ENCODE peak calls at places on chromosomes 2 and 18, in eight cellular contexts. One of them, this sample, is unnamed.

GRCh38 chr2:42052702-42053481 is 5.1 kb downstream of the PKDCC start:
- DNase-seq in SK-N-SH: no peak
- DNase-seq in suprapubic skin: no peak
- DNase-seq in sigmoid colon: no peak
- DNase-seq in A549: no peak
- DNase-seq in transverse colon: no peak
- DNase-seq in K562: peak; percentile 28
- DNase-seq in tibial nerve: no peak
- DNase-seq in this sample: no peak

GRCh38 chr2:7539760-7540159 is 622.5 kb downstream of the RNF144A start:
- DNase-seq in suprapubic skin: no peak
- DNase-seq in transverse colon: no peak
- DNase-seq in tibial nerve: no peak
- DNase-seq in sigmoid colon: no peak
- DNase-seq in K562: no peak
- DNase-seq in A549: no peak
- DNase-seq in SK-N-SH: no peak
- DNase-seq in this sample: no peak

GRCh38 chr2:165401285-165401852 is 68.1 kb upstream of the CSRNP3 start:
- DNase-seq in SK-N-SH: peak; percentile 19
- DNase-seq in K562: peak; percentile 26
- DNase-seq in transverse colon: no peak
- DNase-seq in tibial nerve: peak; percentile 57
- DNase-seq in A549: no peak
- DNase-seq in suprapubic skin: no peak
- DNase-seq in sigmoid colon: no peak
- DNase-seq in this sample: no peak

GRCh38 chr2:130826419-130826818 is 10.3 kb upstream of the ARHGEF4 start:
- DNase-seq in suprapubic skin: no peak
- DNase-seq in transverse colon: no peak
- DNase-seq in SK-N-SH: no peak
- DNase-seq in A549: no peak
- DNase-seq in tibial nerve: no peak
- DNase-seq in sigmoid colon: no peak
- DNase-seq in K562: no peak
- DNase-seq in this sample: no peak

GRCh38 chr2:2717406-2717805 is 386.3 kb upstream of the MYT1L start:
- DNase-seq in A549: no peak
- DNase-seq in transverse colon: no peak
- DNase-seq in suprapubic skin: no peak
- DNase-seq in tibial nerve: no peak
- DNase-seq in SK-N-SH: no peak
- DNase-seq in sigmoid colon: no peak
- DNase-seq in K562: no peak
- DNase-seq in this sample: no peak

GRCh38 chr2:26184555-26185303 is 11.8 kb downstream of the GAREM2 start:
- DNase-seq in SK-N-SH: peak; percentile 35
- DNase-seq in suprapubic skin: no peak
- DNase-seq in A549: peak; percentile 94
- DNase-seq in K562: peak; percentile 88
- DNase-seq in transverse colon: peak; percentile 88
- DNase-seq in sigmoid colon: peak; percentile 92
- DNase-seq in tibial nerve: peak; percentile 64
- DNase-seq in this sample: peak; percentile 98

GRCh38 chr2:182949572-182950189 is 83.2 kb upstream of the FRZB start:
- DNase-seq in transverse colon: no peak
- DNase-seq in sigmoid colon: no peak
- DNase-seq in SK-N-SH: no peak
- DNase-seq in K562: no peak
- DNase-seq in A549: no peak
- DNase-seq in tibial nerve: no peak
- DNase-seq in suprapubic skin: no peak
- DNase-seq in this sample: no peak

GRCh38 chr18:31661965-31662364 is 22.4 kb downstream of the B4GALT6 start:
- DNase-seq in suprapubic skin: no peak
- DNase-seq in tibial nerve: no peak
- DNase-seq in transverse colon: no peak
- DNase-seq in SK-N-SH: no peak
- DNase-seq in A549: no peak
- DNase-seq in K562: no peak
- DNase-seq in sigmoid colon: no peak
- DNase-seq in this sample: no peak

GRCh38 chr2:46547223-46548102 is 68.1 kb downstream of the TMEM247 start:
- DNase-seq in SK-N-SH: no peak
- DNase-seq in transverse colon: peak; percentile 38
- DNase-seq in sigmoid colon: peak; percentile 79
- DNase-seq in K562: no peak
- DNase-seq in suprapubic skin: no peak
- DNase-seq in tibial nerve: peak; percentile 54
- DNase-seq in A549: no peak
- DNase-seq in this sample: peak; percentile 55

GRCh38 chr2:208568203-208568602 is 161.6 kb downstream of the PTH2R start:
- DNase-seq in suprapubic skin: no peak
- DNase-seq in sigmoid colon: no peak
- DNase-seq in transverse colon: no peak
- DNase-seq in SK-N-SH: no peak
- DNase-seq in tibial nerve: no peak
- DNase-seq in K562: no peak
- DNase-seq in A549: no peak
- DNase-seq in this sample: no peak

GRCh38 chr2:208570066-208570465 is 163.5 kb downstream of the PTH2R start:
- DNase-seq in suprapubic skin: no peak
- DNase-seq in tibial nerve: no peak
- DNase-seq in A549: no peak
- DNase-seq in transverse colon: no peak
- DNase-seq in sigmoid colon: no peak
- DNase-seq in K562: peak; percentile 43
- DNase-seq in SK-N-SH: no peak
- DNase-seq in this sample: no peak

GRCh38 chr2:208571764-208572131 is 165.2 kb downstream of the PTH2R start:
- DNase-seq in sigmoid colon: no peak
- DNase-seq in K562: peak; percentile 51
- DNase-seq in transverse colon: no peak
- DNase-seq in A549: no peak
- DNase-seq in SK-N-SH: no peak
- DNase-seq in tibial nerve: no peak
- DNase-seq in suprapubic skin: no peak
- DNase-seq in this sample: no peak

GRCh38 chr2:208573559-208573958 is 167.0 kb downstream of the PTH2R start:
- DNase-seq in transverse colon: peak; percentile 12
- DNase-seq in sigmoid colon: no peak
- DNase-seq in tibial nerve: no peak
- DNase-seq in A549: no peak
- DNase-seq in suprapubic skin: no peak
- DNase-seq in K562: no peak
- DNase-seq in SK-N-SH: no peak
- DNase-seq in this sample: no peak

DNA sequence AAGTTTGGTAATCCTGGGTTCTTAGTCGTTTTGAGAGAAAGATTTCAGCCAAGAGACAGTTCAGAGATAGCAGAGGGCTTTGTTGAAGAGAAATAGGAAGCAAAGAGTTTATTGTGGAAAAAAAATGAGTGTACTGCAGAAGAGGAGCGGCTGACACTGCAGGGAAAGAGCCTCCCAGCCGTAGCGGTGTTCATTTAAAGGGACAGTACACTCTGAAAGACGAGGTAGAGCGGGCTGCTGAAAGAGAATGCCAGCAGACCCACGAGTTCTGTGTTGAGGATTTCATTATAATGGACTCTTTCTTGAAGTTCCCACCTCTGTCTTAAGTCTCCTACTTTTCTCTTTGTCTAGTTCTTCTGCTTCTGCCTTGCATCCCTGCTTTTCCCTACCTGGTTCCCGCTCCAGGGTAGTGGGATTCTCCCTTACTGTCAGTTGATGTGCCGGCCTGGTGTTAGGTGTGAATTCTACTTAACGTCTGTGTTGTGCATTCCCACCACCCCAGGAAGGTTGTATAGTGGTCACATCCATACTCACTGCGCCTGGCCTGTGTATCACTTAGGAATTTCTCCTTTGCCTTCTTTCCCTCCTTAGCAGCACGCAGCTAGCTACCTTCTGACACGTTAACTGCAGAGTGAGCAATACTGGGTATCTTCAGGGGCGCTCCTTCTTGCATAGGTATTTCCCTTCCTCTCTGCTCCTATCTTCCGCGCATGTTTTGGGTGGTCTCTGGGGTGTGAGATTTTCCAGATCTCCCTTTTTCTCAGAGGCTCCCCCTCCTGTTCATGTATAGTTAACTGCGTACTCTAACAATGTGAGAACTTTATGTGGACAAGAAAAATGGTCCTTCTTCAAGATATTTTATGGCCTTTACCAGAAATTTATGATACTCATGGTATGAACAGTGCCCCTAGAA is 164.5 kb downstream of the PTH2R start:
- DNase-seq in suprapubic skin: no peak
- DNase-seq in tibial nerve: no peak
- DNase-seq in SK-N-SH: no peak
- DNase-seq in A549: peak; percentile 2
- DNase-seq in sigmoid colon: no peak
- DNase-seq in transverse colon: no peak
- DNase-seq in K562: peak; percentile 15
- DNase-seq in this sample: no peak
- H3K4me3 ChIP-seq in suprapubic skin: no peak overlapping the region
- H3K4me3 ChIP-seq in tibial nerve: peak overlapping the region; percentile 8
- H3K4me3 ChIP-seq in SK-N-SH: no peak overlapping the region
- H3K4me3 ChIP-seq in A549: no peak overlapping the region
- H3K4me3 ChIP-seq in sigmoid colon: no peak overlapping the region
- H3K4me3 ChIP-seq in transverse colon: no peak overlapping the region
- H3K4me3 ChIP-seq in K562: peak overlapping the region; percentile 10
- H3K4me3 ChIP-seq in this sample: no peak overlapping the region

DNA sequence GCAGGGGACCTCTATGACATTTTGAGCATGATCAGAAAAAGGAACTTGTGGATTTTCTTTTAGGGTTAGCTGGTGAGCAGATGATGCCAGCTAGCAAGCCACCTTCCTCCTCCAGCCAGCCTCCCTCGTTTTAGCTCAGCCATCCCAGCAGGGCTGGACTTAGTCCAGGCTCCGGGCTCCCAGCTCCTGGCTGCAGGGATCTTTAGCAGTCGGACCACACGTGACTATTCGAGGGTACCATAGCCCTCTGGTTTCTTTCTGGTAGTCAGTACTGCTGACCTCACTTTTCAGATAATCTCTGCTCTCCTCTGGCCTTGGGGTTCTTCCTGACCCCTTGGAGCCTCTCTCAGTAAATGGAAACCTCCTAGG is 31.8 kb downstream of the NCK2 start:
- DNase-seq in A549: no peak
- DNase-seq in sigmoid colon: no peak
- DNase-seq in SK-N-SH: no peak
- DNase-seq in suprapubic skin: no peak
- DNase-seq in K562: no peak
- DNase-seq in tibial nerve: no peak
- DNase-seq in transverse colon: no peak
- DNase-seq in this sample: no peak
- TF ChIP-seq EP300 in A549: no peak
- TF ChIP-seq EP300 in sigmoid colon: no peak
- TF ChIP-seq EP300 in SK-N-SH: no peak
- TF ChIP-seq EP300 in suprapubic skin: no peak
- TF ChIP-seq EP300 in K562: no peak
- TF ChIP-seq EP300 in tibial nerve: no peak
- TF ChIP-seq EP300 in transverse colon: no peak
- TF ChIP-seq EP300 in this sample: no peak

GRCh38 chr18:44638141-44638540 is 42.5 kb upstream of the SETBP1 start:
- DNase-seq in A549: no peak
- DNase-seq in K562: no peak
- DNase-seq in transverse colon: no peak
- DNase-seq in suprapubic skin: no peak
- DNase-seq in sigmoid colon: no peak
- DNase-seq in SK-N-SH: no peak
- DNase-seq in tibial nerve: no peak
- DNase-seq in this sample: no peak

GRCh38 chr18:44638811-44639210 is 41.9 kb upstream of the SETBP1 start:
- DNase-seq in K562: no peak
- DNase-seq in SK-N-SH: no peak
- DNase-seq in sigmoid colon: no peak
- DNase-seq in A549: no peak
- DNase-seq in suprapubic skin: no peak
- DNase-seq in transverse colon: no peak
- DNase-seq in tibial nerve: no peak
- DNase-seq in this sample: no peak

GRCh38 chr18:44635546-44635945 is 45.1 kb upstream of the SETBP1 start:
- DNase-seq in A549: no peak
- DNase-seq in K562: no peak
- DNase-seq in tibial nerve: no peak
- DNase-seq in transverse colon: no peak
- DNase-seq in SK-N-SH: no peak
- DNase-seq in suprapubic skin: no peak
- DNase-seq in sigmoid colon: no peak
- DNase-seq in this sample: no peak

GRCh38 chr18:44636241-44636640 is 44.4 kb upstream of the SETBP1 start:
- DNase-seq in transverse colon: no peak
- DNase-seq in SK-N-SH: no peak
- DNase-seq in sigmoid colon: no peak
- DNase-seq in K562: no peak
- DNase-seq in suprapubic skin: no peak
- DNase-seq in A549: no peak
- DNase-seq in tibial nerve: no peak
- DNase-seq in this sample: no peak

GRCh38 chr18:44637210-44638051 is 43.3 kb upstream of the SETBP1 start:
- DNase-seq in suprapubic skin: no peak
- DNase-seq in K562: no peak
- DNase-seq in A549: peak; percentile 7
- DNase-seq in transverse colon: no peak
- DNase-seq in sigmoid colon: no peak
- DNase-seq in SK-N-SH: no peak
- DNase-seq in tibial nerve: no peak
- DNase-seq in this sample: no peak
- H3K4me3 ChIP-seq in suprapubic skin: no peak overlapping the region
- H3K4me3 ChIP-seq in K562: no peak overlapping the region
- H3K4me3 ChIP-seq in A549: no peak overlapping the region
- H3K4me3 ChIP-seq in transverse colon: no peak overlapping the region
- H3K4me3 ChIP-seq in sigmoid colon: no peak overlapping the region
- H3K4me3 ChIP-seq in SK-N-SH: no peak overlapping the region
- H3K4me3 ChIP-seq in tibial nerve: no peak overlapping the region
- H3K4me3 ChIP-seq in this sample: no peak overlapping the region

DNA sequence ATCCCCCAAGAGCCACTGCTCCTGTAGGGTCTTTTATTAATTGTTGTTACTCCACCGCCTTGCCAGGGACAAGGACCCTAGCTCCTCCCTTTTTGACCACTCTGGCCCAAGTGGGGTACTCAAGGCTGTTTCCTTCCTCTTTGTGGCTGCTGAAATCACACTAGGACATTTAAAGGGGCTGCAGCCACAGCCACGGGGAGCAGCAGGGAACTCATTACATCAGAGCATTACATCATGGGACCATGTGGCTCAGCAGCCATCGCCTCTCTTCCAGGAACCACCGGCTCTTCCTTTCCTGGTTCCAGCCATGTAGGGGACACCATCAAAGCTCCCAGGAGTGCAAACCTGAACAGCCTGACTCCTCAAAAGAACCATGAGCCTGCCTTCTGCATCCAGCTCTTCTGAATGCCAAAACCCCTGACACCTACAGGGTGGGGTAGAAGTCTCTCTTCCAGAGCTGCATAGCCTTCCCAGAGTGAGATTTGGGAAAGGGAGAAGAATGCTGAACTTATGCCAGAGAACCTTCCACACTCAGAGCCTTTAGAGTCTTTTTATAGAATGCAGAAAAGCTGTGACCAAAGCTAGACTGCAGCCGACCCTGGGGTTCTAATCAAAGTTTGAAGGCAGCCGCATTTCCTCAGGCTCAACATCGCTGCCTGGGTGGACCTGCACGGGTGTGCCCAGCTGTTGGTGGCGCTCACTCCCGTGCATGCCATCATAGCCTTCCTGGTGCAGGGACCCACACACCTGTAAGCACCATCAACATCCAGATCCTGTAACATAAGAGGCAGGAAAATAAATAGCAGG is 121.7 kb downstream of the KLHL29 start:
- DNase-seq in transverse colon: no peak
- DNase-seq in A549: no peak
- DNase-seq in SK-N-SH: no peak
- DNase-seq in suprapubic skin: no peak
- DNase-seq in tibial nerve: no peak
- DNase-seq in sigmoid colon: no peak
- DNase-seq in K562: no peak
- DNase-seq in this sample: peak; percentile 44
- TF ChIP-seq EP300 in transverse colon: no peak
- TF ChIP-seq EP300 in A549: no peak
- TF ChIP-seq EP300 in SK-N-SH: no peak
- TF ChIP-seq EP300 in suprapubic skin: no peak
- TF ChIP-seq EP300 in tibial nerve: no peak
- TF ChIP-seq EP300 in sigmoid colon: no peak
- TF ChIP-seq EP300 in K562: no peak
- TF ChIP-seq EP300 in this sample: no peak

This sample was measured in upper lobe of left lung.